ENCODE peak calls at places on chromosomes 3 and 15, in nine cellular contexts. L is stomach, H is psoas muscle, Z is fibroblast of lung, G is lower leg skin, Y is MCF 10A, I is HL-60, V is omental fat pad, J is nephron progenitor cell. W is an unnamed sample.

GRCh38 chr3:128196645-128197044 is 43.4 kb downstream of the EEFSEC start:
- DNase-seq in L (no peak), H (no peak), Z (no peak), G (no peak), Y (no peak), I (no peak), V (no peak), J (no peak), W (no peak)

GRCh38 chr15:52788099-52788986 is 1.8 kb downstream of the ONECUT1 start:
- DNase-seq in L (no peak), H (no peak), Z (no peak), G (no peak), Y (no peak), I (no peak), V (no peak), J (no peak), W (no peak)

GRCh38 chr3:159765860-159766294 is 222.8 kb upstream of the IL12A start:
- DNase-seq in L (no peak), H (no peak), Z (no peak), G (no peak), Y (no peak), I (no peak), V (no peak), J (no peak), W (no peak)

GRCh38 chr15:49624046-49624445 is 3.2 kb downstream of the DTWD1 start:
- DNase-seq in L (no peak), H (no peak), Z (peak; percentile 94), G (no peak), Y (no peak), I (no peak), V (no peak), J (no peak), W (no peak)

GRCh38 chr15:72116680-72117447 is 1.1 kb downstream of the MYO9A start:
- DNase-seq in L (no peak), H (peak; percentile 59), Z (peak; percentile 35), G (peak; percentile 90), Y (peak; percentile 34), I (peak; percentile 15), V (no peak), J (no peak), W (no peak)

GRCh38 chr15:81091889-81092558 is 42.0 kb upstream of the CFAP161 start:
- DNase-seq in L (no peak), H (peak; percentile 63), Z (peak; percentile 95), G (no peak), Y (peak; percentile 84), I (no peak), V (no peak), J (peak; percentile 6), W (no peak)

GRCh38 chr3:53068176-53068575 is 22.3 kb upstream of the SFMBT1 start:
- DNase-seq in L (no peak), H (no peak), Z (no peak), G (peak; percentile 20), Y (no peak), I (no peak), V (no peak), J (no peak), W (no peak)

GRCh38 chr3:43758826-43759225 is 68.1 kb downstream of the ABHD5 start:
- DNase-seq in L (no peak), H (no peak), Z (no peak), G (no peak), Y (no peak), I (no peak), V (no peak), J (no peak), W (no peak)

GRCh38 chr3:189701934-189702693 is 70.9 kb downstream of the TP63 start:
- DNase-seq in L (no peak), H (no peak), Z (no peak), G (no peak), Y (no peak), I (no peak), V (no peak), J (peak; percentile 10), W (no peak)

GRCh38 chr3:107740992-107741896 is 218.5 kb downstream of the BBX start:
- DNase-seq in L (no peak), H (no peak), Z (peak; percentile 18), G (no peak), Y (peak; percentile 32), I (no peak), V (no peak), J (no peak), W (no peak)

GRCh38 chr3:108305484-108306172 is 9.3 kb downstream of the HHLA2 start:
- DNase-seq in L (peak; percentile 59), H (no peak), Z (no peak), G (no peak), Y (peak; percentile 25), I (no peak), V (no peak), J (no peak), W (no peak)

GRCh38 chr3:150020527-150020926 is 49.8 kb upstream of the PFN2 start:
- DNase-seq in L (no peak), H (no peak), Z (peak; percentile 75), G (no peak), Y (no peak), I (no peak), V (no peak), J (no peak), W (no peak)

GRCh38 chr15:96038650-96039049 is 291.9 kb upstream of the NR2F2 start:
- DNase-seq in L (no peak), H (no peak), Z (peak; percentile 37), G (no peak), Y (no peak), I (no peak), V (no peak), J (no peak), W (no peak)

GRCh38 chr3:51343918-51344687 is 41.0 kb upstream of the MANF start:
- DNase-seq in L (peak; percentile 44), H (no peak), Z (peak; percentile 78), G (no peak), Y (peak; percentile 83), I (no peak), V (no peak), J (no peak), W (no peak)

GRCh38 chr3:98612996-98613517 is 19.6 kb upstream of the CPOX start:
- DNase-seq in L (no peak), H (no peak), Z (no peak), G (no peak), Y (no peak), I (no peak), V (no peak), J (no peak), W (no peak)

GRCh38 chr3:180116203-180116602 is 79.5 kb upstream of the PEX5L start:
- DNase-seq in L (no peak), H (no peak), Z (no peak), G (no peak), Y (no peak), I (no peak), V (no peak), J (no peak), W (no peak)

GRCh38 chr3:29335438-29335837 is 54.6 kb downstream of the RBMS3 start:
- DNase-seq in L (peak; percentile 72), H (peak; percentile 67), Z (peak; percentile 100), G (peak; percentile 91), Y (peak; percentile 95), I (no peak), V (peak; percentile 42), J (peak; percentile 42), W (no peak)

GRCh38 chr3:16134173-16134928 is 40.1 kb upstream of the GALNT15 start:
- DNase-seq in L (no peak), H (no peak), Z (peak; percentile 54), G (no peak), Y (no peak), I (no peak), V (no peak), J (no peak), W (no peak)

GRCh38 chr3:44915702-44916438 is 41.5 kb downstream of the TGM4 start:
- DNase-seq in L (no peak), H (no peak), Z (no peak), G (no peak), Y (no peak), I (no peak), V (no peak), J (no peak), W (no peak)
- TF ChIP-seq CTCF in L (no peak), H (no peak), Z (no peak), G (no peak), Y (no peak), I (no peak), V (no peak), J (no peak), W (no peak)

DNA sequence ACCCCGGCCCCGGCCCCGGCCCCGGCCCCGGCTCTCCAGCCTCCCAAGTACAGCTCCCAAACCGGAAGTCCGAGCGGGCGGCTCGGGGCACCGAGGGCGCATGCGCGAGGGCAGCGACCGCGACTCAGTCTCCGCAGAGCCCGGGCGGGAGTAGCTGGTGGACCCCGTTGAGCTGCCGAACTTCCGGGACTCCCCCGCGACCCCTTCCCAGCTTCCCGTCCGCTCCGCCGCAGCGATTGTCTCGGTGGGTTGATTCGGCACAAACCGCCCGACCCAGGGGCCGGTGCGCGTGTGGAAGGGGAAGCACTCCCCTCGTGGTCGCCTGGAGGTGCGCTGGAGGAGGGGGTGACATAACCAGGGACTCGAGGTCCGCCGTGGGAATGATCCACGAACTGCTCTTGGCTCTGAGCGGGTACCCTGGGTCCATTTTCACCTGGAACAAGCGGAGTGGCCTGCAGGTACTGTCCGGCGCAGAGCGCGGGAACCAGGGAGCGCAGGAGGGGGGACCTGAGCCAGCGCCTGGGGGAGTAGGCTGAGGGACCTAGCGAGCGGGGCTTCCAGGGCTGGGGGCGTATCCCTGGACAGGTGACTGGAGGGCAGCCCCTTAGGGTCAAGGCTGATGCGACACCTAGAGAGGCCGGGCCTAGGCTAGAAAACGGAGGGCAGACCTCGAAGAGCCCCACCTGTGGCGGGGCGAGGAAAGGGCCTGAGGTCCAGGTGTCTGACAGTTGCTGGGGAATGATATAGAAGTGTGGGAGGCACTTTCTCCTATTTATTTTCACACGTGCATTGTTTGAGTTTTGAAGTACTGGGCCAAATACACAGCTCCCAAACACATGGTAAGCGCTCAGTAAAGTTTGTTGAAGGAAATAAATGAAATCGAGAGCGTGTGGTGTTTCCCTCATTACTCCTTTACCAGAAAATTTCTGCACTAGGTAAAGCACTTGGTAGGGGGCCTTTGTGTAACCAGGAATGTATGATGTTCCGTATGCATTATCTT is at the start of the genes TUBGCP4 and ZSCAN29:
- DNase-seq in L (peak; percentile 78), H (peak; percentile 92), Z (peak; percentile 63), G (peak; percentile 95), Y (peak; percentile 76), I (peak; percentile 81), V (peak; percentile 23), J (peak; percentile 91), W (peak; percentile 71)
- TF ChIP-seq CTCF in L (peak; percentile 12), H (peak; percentile 25), Z (peak; percentile 16), G (no peak), Y (peak; percentile 44), I (peak; percentile 20), V (no peak), J (no peak), W (no peak)

GRCh38 chr3:10928396-10928960 is 64.1 kb upstream of the SLC6A1 start:
- DNase-seq in L (no peak), H (no peak), Z (no peak), G (peak; percentile 59), Y (no peak), I (no peak), V (no peak), J (no peak), W (no peak)
- TF ChIP-seq CTCF in L (no peak), H (no peak), Z (no peak), G (no peak), Y (no peak), I (no peak), V (no peak), J (no peak), W (no peak)

DNA sequence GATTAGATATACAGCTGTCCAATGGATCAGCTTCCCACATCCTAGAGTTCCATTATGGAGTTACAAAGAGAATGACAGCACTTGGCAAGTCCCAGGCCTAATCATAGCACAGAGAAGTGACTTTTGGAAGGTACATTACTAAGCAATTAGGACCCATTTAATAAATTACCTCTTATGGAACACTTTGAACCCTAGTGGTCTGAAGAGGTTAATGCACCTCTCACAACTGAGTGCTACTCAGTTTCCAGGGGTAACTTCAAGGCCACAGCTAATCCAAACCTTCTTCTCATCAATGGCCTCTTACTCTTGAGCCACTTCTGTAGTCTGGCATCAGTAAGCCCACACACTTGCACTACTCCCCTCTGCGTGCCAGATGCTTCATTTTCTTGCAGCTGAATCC is 34.9 kb upstream of the MEIS2 start:
- DNase-seq in L (no peak), H (no peak), Z (no peak), G (no peak), Y (peak; percentile 40), I (no peak), V (no peak), J (no peak), W (no peak)
- TF ChIP-seq CTCF in L (no peak), H (peak; percentile 17), Z (no peak), G (no peak), Y (peak; percentile 64), I (peak; percentile 19), V (no peak), J (peak; percentile 25), W (peak; percentile 16)